ENCODE peak calls at places on chromosomes 7 and 10, in six cellular contexts. O is HepG2, R is K562, G is A549, I is upper lobe of left lung, C is GM12878. A is an unnamed sample.

GRCh38 chr7:99788554-99788953 is 4.6 kb upstream of the CYP3A4 start:
- ATAC-seq in O (no peak), R (no peak), G (no peak), I (no peak), C (no peak), A (no peak)

GRCh38 chr10:52314007-52314821 is at the start of gene DKK1:
- ATAC-seq in O (peak), R (peak), G (peak), I (peak), C (peak), A (peak)

GRCh38 chr7:117169907-117170306 is 153.0 kb downstream of the WNT2 start:
- ATAC-seq in O (no peak), R (no peak), G (no peak), I (no peak), C (no peak), A (no peak)

GRCh38 chr7:75737856-75738603 is 711 bp downstream of the HIP1 start:
- ATAC-seq in O (no peak), R (no peak), G (peak), I (no peak), C (no peak), A (no peak)

GRCh38 chr7:55536619-55537457 is 35.5 kb downstream of the VOPP1 start:
- ATAC-seq in O (no peak), R (no peak), G (no peak), I (no peak), C (peak), A (no peak)

GRCh38 chr7:111098926-111099250 is 8.0 kb downstream of the LRRN3 start:
- ATAC-seq in O (no peak), R (no peak), G (no peak), I (no peak), C (no peak), A (no peak)

GRCh38 chr7:150830957-150831356 is 21.4 kb upstream of the AOC1 start:
- ATAC-seq in O (no peak), R (no peak), G (no peak), I (no peak), C (no peak), A (no peak)

GRCh38 chr7:44240376-44240775 is 39.6 kb downstream of the YKT6 start:
- ATAC-seq in O (no peak), R (no peak), G (peak), I (no peak), C (no peak), A (no peak)

GRCh38 chr7:69246758-69247157 is 351.5 kb upstream of the AUTS2 start:
- ATAC-seq in O (no peak), R (no peak), G (no peak), I (no peak), C (no peak), A (peak)

GRCh38 chr10:114708717-114709352 is 50.8 kb upstream of the ABLIM1 start:
- ATAC-seq in O (no peak), R (no peak), G (peak), I (no peak), C (no peak), A (no peak)

GRCh38 chr10:98023024-98023423 is 7.4 kb downstream of the CRTAC1 start:
- ATAC-seq in O (no peak), R (no peak), G (no peak), I (no peak), C (no peak), A (no peak)

GRCh38 chr7:129857313-129857712 is 95.4 kb downstream of the UBE2H start:
- ATAC-seq in O (no peak), R (no peak), G (no peak), I (no peak), C (no peak), A (no peak)

GRCh38 chr7:85103962-85104361 is 82.9 kb downstream of the SEMA3D start:
- ATAC-seq in O (no peak), R (no peak), G (no peak), I (no peak), C (no peak), A (no peak)

GRCh38 chr7:28815369-28815927 is 142.7 kb downstream of the TRIL start:
- ATAC-seq in O (no peak), R (no peak), G (no peak), I (no peak), C (peak), A (peak)

GRCh38 chr10:124523301-124523871 is 61.8 kb downstream of the LHPP start:
- ATAC-seq in O (peak), R (no peak), G (no peak), I (peak), C (peak), A (peak)

GRCh38 chr10:51879238-51879637 is 179.8 kb upstream of the CSTF2T start:
- ATAC-seq in O (no peak), R (no peak), G (peak), I (peak), C (peak), A (peak)

GRCh38 chr7:80884511-80885195 is 34.2 kb downstream of the SEMA3C start:
- ATAC-seq in O (no peak), R (no peak), G (no peak), I (no peak), C (no peak), A (no peak)

GRCh38 chr10:119221201-119221600 is 13.8 kb downstream of the GRK5 start:
- ATAC-seq in O (no peak), R (no peak), G (no peak), I (no peak), C (no peak), A (peak)

GRCh38 chr7:99828818-99829217 is 1.0 kb downstream of the CYP3A43 start:
- ATAC-seq in O (peak), R (no peak), G (no peak), I (no peak), C (no peak), A (no peak)

GRCh38 chr7:155377837-155378579 is 79.9 kb upstream of the EN2 start:
- ATAC-seq in O (peak), R (no peak), G (peak), I (no peak), C (no peak), A (peak)

GRCh38 chr7:146736446-146737190 is 620.0 kb downstream of the CNTNAP2 start:
- ATAC-seq in O (no peak), R (no peak), G (no peak), I (no peak), C (no peak), A (no peak)

GRCh38 chr7:157871681-157872080 is 534.9 kb downstream of the DNAJB6 start:
- ATAC-seq in O (no peak), R (no peak), G (no peak), I (no peak), C (no peak), A (no peak)

GRCh38 chr7:117478796-117479479 is 887 bp upstream of the CFTR start:
- ATAC-seq in O (no peak), R (no peak), G (no peak), I (no peak), C (no peak), A (no peak)

GRCh38 chr7:4856336-4857056 is 5.3 kb downstream of the PAPOLB start:
- ATAC-seq in O (peak), R (no peak), G (no peak), I (no peak), C (no peak), A (no peak)

GRCh38 chr7:114740095-114740494 is 181.8 kb upstream of the MDFIC start:
- ATAC-seq in O (no peak), R (no peak), G (no peak), I (no peak), C (no peak), A (no peak)
- TF ChIP-seq EP300 in O (no peak), R (no peak), G (no peak), I (no peak), C (no peak), A (no peak)

GRCh38 chr10:71396084-71396713 is 521 bp upstream of the CDH23 start:
- ATAC-seq in O (no peak), R (peak), G (peak), I (no peak), C (peak), A (peak)

GRCh38 chr10:71394926-71395562 is 1.7 kb upstream of the CDH23 start:
- ATAC-seq in O (no peak), R (no peak), G (no peak), I (no peak), C (no peak), A (no peak)

GRCh38 chr10:71395621-71396020 is 1.1 kb upstream of the CDH23 start:
- ATAC-seq in O (no peak), R (peak), G (no peak), I (no peak), C (no peak), A (no peak)

GRCh38 chr10:71397340-71398212 is 856 bp downstream of the CDH23 start:
- ATAC-seq in O (no peak), R (no peak), G (no peak), I (no peak), C (no peak), A (no peak)

GRCh38 chr10:71396714-71397339 is at the start of gene CDH23:
- ATAC-seq in O (no peak), R (peak), G (peak), I (no peak), C (no peak), A (peak)
- H3K27ac ChIP-seq in O (no peak), R (no peak), G (peak), I (no peak), C (no peak), A (peak)

GRCh38 chr7:73702665-73703064 is 16.8 kb downstream of the STX1A start:
- ATAC-seq in O (no peak), R (no peak), G (no peak), I (no peak), C (no peak), A (no peak)

GRCh38 chr7:73703985-73704639 is 15.4 kb downstream of the STX1A start:
- ATAC-seq in O (no peak), R (peak), G (peak), I (peak), C (peak), A (peak)

GRCh38 chr7:73702226-73702625 is 17.2 kb downstream of the STX1A start:
- ATAC-seq in O (no peak), R (no peak), G (no peak), I (no peak), C (no peak), A (no peak)

GRCh38 chr7:73703649-73703984 is 15.9 kb downstream of the STX1A start:
- ATAC-seq in O (no peak), R (no peak), G (no peak), I (no peak), C (no peak), A (peak)

DNA sequence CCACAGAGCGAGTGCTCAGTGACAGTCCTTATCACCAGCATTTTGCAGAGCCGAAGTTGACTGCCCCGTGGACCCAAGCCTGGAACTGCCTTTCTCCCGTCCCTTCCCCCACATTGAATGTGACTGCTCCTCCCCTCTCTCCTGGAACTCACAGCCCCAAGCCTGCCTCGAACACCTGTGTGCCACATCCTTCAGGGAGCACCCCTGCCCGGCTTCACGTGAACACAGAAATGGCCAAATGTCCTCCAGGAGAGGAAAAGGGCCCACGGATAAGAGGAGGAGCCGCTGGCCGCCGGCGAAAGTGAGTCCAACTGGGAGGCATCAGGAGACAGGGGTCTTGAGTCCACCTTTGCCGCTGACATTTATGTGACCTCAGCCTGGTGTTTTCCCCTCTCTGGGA is 16.2 kb downstream of the STX1A start:
- ATAC-seq in O (no peak), R (no peak), G (no peak), I (no peak), C (no peak), A (no peak)
- H3K4me3 ChIP-seq in O (no peak), R (no peak), G (peak), I (no peak), C (no peak), A (peak)

GRCh38 chr7:141411133-141411532 is 140.1 kb upstream of the AGK start:
- ATAC-seq in O (no peak), R (no peak), G (no peak), I (no peak), C (no peak), A (no peak)
- TF ChIP-seq EP300 in O (no peak), R (no peak), G (no peak), I (no peak), C (no peak), A (no peak)